ENCODE peak calls at places on chromosomes 7 and 10, in five cellular contexts. X, L, U, H and V are unnamed samples. For H3K4me1, the result is how much of the 10 kb centered on the place peaks cover.

GRCh38 chr7:404782-405488 is 114.7 kb downstream of the PDGFA start:
- DNase-seq in U (no peak), H (no peak), X (no peak), L (no peak), V (no peak)

GRCh38 chr7:43391518-43391917 is 191.4 kb upstream of the STK17A start:
- DNase-seq in H (no peak), L (no peak), X (no peak), U (no peak), V (no peak)

GRCh38 chr7:22932896-22933295 is 81.0 kb downstream of the HYCC1 start:
- DNase-seq in L (no peak), H (no peak), X (no peak), U (no peak), V (no peak)

GRCh38 chr10:104040862-104041789 is 44.6 kb downstream of the COL17A1 start:
- DNase-seq in H (no peak), L (no peak), U (no peak), X (no peak), V (no peak)

GRCh38 chr7:40541336-40541735 is 406.5 kb downstream of the SUGCT start:
- DNase-seq in L (no peak), X (no peak), U (peak), H (no peak), V (no peak)

GRCh38 chr7:115679976-115680375 is 350.6 kb downstream of the TFEC start:
- DNase-seq in H (no peak), L (peak), U (peak), X (no peak), V (no peak)

GRCh38 chr10:99945286-99945685 is 64.5 kb downstream of the DNMBP start:
- DNase-seq in X (peak), L (peak), H (no peak), U (peak), V (no peak)

GRCh38 chr7:106657085-106657991 is 3.6 kb downstream of the CCDC71L start:
- DNase-seq in H (no peak), L (no peak), X (no peak), U (peak), V (no peak)

GRCh38 chr10:5531558-5532230 is 6.9 kb downstream of the CALML3 start:
- DNase-seq in U (no peak), X (no peak), L (no peak), H (no peak), V (no peak)

GRCh38 chr10:91410638-91411367 is 659 bp downstream of the HECTD2 start:
- DNase-seq in U (peak), H (peak), L (peak), X (peak), V (no peak)

GRCh38 chr10:117860823-117861222 is 185.9 kb downstream of the RAB11FIP2 start:
- DNase-seq in U (peak), H (no peak), L (no peak), X (no peak), V (peak)

GRCh38 chr10:11036424-11037011 is 18.8 kb downstream of the CELF2 start:
- DNase-seq in H (no peak), X (peak), U (peak), L (peak), V (no peak)

GRCh38 chr10:9634466-9634865 is 1383.2 kb upstream of the CELF2 start:
- DNase-seq in H (no peak), X (no peak), L (no peak), U (peak), V (no peak)

GRCh38 chr7:68547181-68547580 is 1051.1 kb upstream of the AUTS2 start:
- DNase-seq in U (no peak), X (no peak), L (no peak), H (no peak), V (no peak)

GRCh38 chr7:93147358-93147757 is 827 bp downstream of the SAMD9L start:
- DNase-seq in L (no peak), H (peak), X (peak), U (peak), V (peak)

GRCh38 chr10:46220872-46221538 is 65.8 kb upstream of the ANTXRL start:
- DNase-seq in L (no peak), H (no peak), U (no peak), X (no peak), V (no peak)

GRCh38 chr10:78069151-78069550 is 35.5 kb downstream of the RPS24 start:
- DNase-seq in X (no peak), U (no peak), L (no peak), H (no peak), V (no peak)

GRCh38 chr7:111541067-111541466 is 21.2 kb downstream of the IMMP2L start:
- DNase-seq in H (no peak), L (no peak), U (no peak), X (no peak), V (no peak)

GRCh38 chr10:44990302-44990655 is 10.4 kb upstream of the ZNF22 start:
- DNase-seq in U (no peak), L (no peak), H (no peak), X (peak), V (no peak)

GRCh38 chr10:76492026-76492425 is 1060.6 kb downstream of the LRMDA start:
- DNase-seq in X (no peak), U (peak), H (no peak), L (no peak), V (no peak)

GRCh38 chr10:33136781-33137180 is 178.8 kb upstream of the ITGB1 start:
- DNase-seq in X (no peak), H (no peak), L (no peak), U (peak), V (peak)

GRCh38 chr7:159040912-159041711 is 103.6 kb downstream of the VIPR2 start:
- DNase-seq in X (no peak), U (no peak), L (no peak), H (no peak), V (no peak)

GRCh38 chr7:115654384-115655181 is 376.0 kb downstream of the TFEC start:
- DNase-seq in X (no peak), H (no peak), U (peak), L (no peak), V (no peak)

GRCh38 chr10:92594194-92594593 is 1.3 kb downstream of the KIF11 start:
- DNase-seq in L (no peak), H (no peak), X (no peak), U (no peak), V (peak)

GRCh38 chr10:9625266-9625776 is 1392.4 kb upstream of the CELF2 start:
- DNase-seq in X (no peak), L (no peak), H (no peak), U (peak), V (no peak)

GRCh38 chr10:51696251-51696650 is 3.1 kb downstream of the CSTF2T start:
- DNase-seq in H (no peak), L (no peak), X (no peak), U (no peak), V (no peak)

GRCh38 chr7:2808891-2809660 is 35.0 kb downstream of the GNA12 start:
- DNase-seq in L (no peak), X (peak), H (no peak), U (no peak), V (no peak)

GRCh38 chr10:98971464-98971863 is 264.2 kb downstream of the HPSE2 start:
- DNase-seq in L (no peak), H (no peak), U (peak), X (no peak), V (no peak)

GRCh38 chr7:43694399-43694748 is 34.9 kb downstream of the COA1 start:
- DNase-seq in X (no peak), L (no peak), U (peak), H (no peak), V (no peak)

GRCh38 chr10:117616179-117616578 is 73.6 kb downstream of the EMX2 start:
- DNase-seq in H (no peak), X (no peak), U (no peak), L (no peak), V (no peak)

GRCh38 chr10:76311752-76312699 is 880.6 kb downstream of the LRMDA start:
- DNase-seq in X (no peak), U (no peak), L (no peak), H (no peak), V (peak)

DNA sequence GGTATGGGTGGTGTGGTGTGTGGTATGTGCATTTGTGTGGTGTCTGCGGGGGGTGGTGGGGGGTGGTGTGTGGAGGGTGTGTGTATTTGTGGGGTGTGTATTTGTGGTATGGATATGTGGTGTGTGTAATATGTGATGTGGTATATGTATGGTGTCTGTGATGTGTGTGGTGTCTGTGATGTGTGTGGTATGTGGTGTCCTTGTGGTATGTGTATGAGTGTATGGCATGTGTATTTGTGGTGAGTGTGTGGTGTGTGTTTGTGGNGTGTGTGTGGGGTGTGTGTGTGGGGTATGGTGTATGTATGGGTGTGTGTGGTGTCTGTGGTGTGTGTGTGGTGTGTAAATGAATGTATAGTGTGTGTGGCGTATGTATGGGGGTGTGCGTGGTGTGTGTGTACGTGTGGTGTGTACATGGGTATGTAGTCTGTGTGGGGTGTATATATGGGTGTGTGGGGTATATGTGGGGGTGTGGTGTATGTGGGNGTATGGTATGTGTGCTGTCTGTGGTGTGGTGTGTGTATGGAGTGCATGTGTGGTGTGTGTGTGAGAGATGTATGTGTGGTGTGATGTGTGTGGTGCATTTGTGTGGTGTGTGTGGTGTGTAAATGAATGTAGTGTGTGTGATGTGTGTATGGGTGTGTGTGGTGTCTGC is 27.1 kb upstream of the CHST15 start:
- DNase-seq in X (no peak), L (no peak), U (no peak), H (no peak), V (no peak)
- H3K4me1 ChIP-seq in X (under half), L (under half), U (under half), H (under half), V (under half)

GRCh38 chr10:22686347-22686746 is 28.0 kb downstream of the PIP4K2A start:
- DNase-seq in L (no peak), X (no peak), H (no peak), U (no peak), V (no peak)

GRCh38 chr10:22683995-22684305 is 30.4 kb downstream of the PIP4K2A start:
- DNase-seq in X (no peak), L (no peak), H (no peak), U (no peak), V (no peak)

GRCh38 chr10:22684707-22685106 is 29.7 kb downstream of the PIP4K2A start:
- DNase-seq in H (no peak), X (no peak), U (no peak), L (no peak), V (no peak)

GRCh38 chr10:22682237-22683192 is 31.9 kb downstream of the PIP4K2A start:
- DNase-seq in H (peak), L (no peak), X (no peak), U (peak), V (peak)

GRCh38 chr10:22685926-22686325 is 28.5 kb downstream of the PIP4K2A start:
- DNase-seq in H (no peak), X (no peak), U (no peak), L (no peak), V (no peak)
- H3K4me1 ChIP-seq in H (half or more), X (under half), U (under half), L (under half), V (half or more)

DNA sequence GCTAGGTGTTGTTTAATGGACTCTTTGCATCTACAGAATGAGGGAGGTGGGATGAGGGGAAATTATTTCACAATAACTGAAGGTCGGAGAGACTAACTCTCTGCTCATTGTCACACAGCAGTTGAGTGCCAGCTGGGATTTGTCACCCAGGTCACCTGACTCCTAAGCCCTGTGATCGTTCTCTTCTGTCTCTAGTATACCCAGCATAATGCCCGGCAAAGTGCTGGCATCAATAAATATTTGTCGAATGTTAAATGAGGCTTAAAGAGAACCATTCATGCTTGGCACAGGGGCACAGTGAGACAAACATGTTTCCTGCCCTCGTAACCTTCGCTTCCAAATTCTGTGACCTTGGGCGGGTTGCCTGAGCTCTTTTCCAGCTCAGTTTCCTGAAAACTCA is 70.8 kb downstream of the TCF7L2 start:
- DNase-seq in U (no peak), L (no peak), X (peak), H (no peak), V (no peak)
- H3K4me1 ChIP-seq in U (under half), L (under half), X (under half), H (under half), V (under half)

DNA sequence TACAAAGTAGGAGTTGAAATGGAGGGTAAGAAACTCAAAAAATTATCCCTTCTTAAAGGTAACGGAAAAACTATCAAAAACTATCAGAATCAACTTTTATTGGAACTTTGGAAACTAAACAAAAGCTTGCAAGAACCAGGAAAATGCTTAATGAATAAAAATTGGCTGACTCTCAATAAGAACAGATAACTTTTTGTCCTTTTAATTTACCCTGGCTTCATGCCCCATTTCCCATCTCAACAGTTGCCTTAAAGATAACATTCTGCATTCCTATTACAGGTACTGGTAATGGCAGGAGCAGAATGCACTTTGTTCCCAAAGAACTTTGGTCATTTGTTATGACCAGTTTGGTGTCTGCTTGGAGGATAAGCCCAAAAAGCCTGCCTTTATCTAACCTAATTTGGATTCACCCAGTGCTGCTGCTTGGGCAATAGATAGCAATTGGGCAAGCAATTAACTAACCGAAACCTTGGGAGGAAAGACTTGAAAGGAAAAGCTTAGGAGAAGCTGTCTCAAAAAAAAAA is 17.8 kb downstream of the CH25H start:
- DNase-seq in U (no peak), X (no peak), L (no peak), H (no peak), V (no peak)
- H3K4me1 ChIP-seq in U (under half), X (under half), L (under half), H (under half), V (under half)

DNA sequence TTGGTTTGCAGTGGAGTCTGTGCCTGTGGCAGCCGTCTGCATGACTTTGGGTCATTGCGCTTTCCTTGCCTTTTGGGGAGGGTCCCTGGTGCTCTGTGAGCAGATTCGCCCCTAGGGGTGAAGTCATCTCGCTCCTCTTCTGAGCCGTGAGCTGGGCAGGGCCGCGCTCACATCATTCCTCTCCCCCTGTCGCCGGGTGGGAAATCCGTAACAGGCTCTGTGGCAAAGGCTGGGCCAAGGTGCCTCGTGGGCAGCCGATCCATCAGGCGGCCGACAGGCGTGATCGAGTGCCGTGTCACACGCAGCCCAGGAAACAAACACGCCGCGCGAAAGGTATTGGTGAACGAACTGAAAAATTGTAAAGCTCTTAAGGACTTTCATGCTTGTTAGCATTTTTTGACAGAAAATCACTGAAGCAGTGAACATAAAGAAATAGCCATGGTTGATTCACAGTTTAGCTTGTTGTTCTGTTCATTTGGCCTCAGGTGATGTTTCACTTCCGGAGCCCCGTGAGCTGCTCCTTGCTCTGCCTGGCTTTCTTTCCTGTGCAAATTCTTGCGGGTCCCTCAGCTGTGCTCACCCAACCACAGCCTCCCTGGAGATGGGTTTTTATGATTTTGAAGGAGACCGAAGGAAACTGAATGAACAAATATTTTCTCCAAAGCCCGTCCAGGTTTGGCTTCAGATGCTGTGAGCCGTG is 122.1 kb downstream of the NKX6-2 start:
- DNase-seq in U (no peak), H (no peak), L (no peak), X (no peak), V (no peak)
- H3K4me1 ChIP-seq in U (under half), H (under half), L (under half), X (under half), V (under half)

DNA sequence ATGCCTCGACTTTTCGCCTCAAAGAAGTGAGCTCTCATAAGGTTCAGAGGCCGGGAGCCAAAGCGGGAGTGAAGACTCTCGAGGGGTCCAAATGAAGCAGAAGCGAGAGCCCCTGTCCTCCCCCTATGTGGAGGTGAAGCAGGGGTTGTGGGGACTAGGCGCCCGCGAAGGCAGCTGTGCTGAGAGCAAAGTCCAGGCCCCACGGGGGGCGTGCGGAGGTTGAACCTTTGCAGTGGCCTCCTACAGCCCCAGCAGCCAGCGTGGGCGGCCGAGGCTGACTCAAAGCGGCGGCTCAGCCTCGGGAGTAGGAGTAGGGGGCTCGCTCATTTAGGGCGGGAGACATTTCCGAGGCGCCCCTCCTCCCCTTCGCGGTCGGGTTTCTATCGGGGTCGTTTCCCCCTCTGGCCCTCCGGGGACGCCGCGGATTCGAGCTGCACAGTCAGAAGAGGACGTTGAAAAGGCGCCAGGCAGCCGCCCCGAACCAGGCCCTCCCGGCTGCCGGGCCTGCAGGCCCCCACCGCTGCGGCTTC is 548 bp upstream of the ADD3 start:
- DNase-seq in X (no peak), L (no peak), U (peak), H (no peak), V (no peak)
- H3K4me1 ChIP-seq in X (under half), L (under half), U (under half), H (under half), V (under half)

DNA sequence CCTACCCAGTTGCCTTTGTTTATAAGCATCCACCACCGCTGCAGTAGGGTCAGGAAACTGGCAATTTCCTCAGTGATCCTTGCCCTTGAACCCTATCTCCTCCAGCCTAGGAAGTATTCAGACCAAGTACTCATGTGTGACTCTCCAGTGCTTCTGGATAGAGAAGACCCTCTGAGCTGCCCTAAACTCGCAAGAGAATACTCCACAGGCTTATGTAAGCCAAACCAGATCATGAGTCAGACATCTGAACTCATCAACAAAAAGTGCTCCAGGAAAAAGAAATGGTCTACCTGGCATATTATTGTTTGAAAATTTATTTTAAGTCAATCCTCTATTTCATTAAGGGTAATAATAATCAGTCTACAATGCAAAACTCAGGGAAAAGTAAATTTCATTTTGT is 101.3 kb downstream of the KAT6B start:
- DNase-seq in X (no peak), U (peak), H (no peak), L (no peak), V (no peak)
- H3K4me1 ChIP-seq in X (under half), U (under half), H (under half), L (under half), V (under half)